ENCODE peak calls at places on chromosome 16, in ten cellular contexts. M, O, C, E, D, S, J, K, N and F are unnamed samples.

GRCh38 chr16:59324462-59324861 is 590.3 kb upstream of the GOT2 start:
- DNase-seq in M (no peak), O (no peak), C (no peak), E (no peak), D (no peak), S (no peak), J (no peak), K (no peak), N (no peak), F (no peak)

GRCh38 chr16:82761236-82761635 is 134.5 kb downstream of the CDH13 start:
- DNase-seq in M (peak; percentile 60), O (no peak), C (no peak), E (no peak), D (peak; percentile 45), S (peak; percentile 84), J (no peak), K (no peak), N (no peak), F (peak; percentile 75)

GRCh38 chr16:60346256-60346655 is 1612.1 kb upstream of the GOT2 start:
- DNase-seq in M (no peak), O (no peak), C (no peak), E (no peak), D (no peak), S (no peak), J (no peak), K (no peak), N (no peak), F (no peak)

GRCh38 chr16:2243031-2243528 is 6.8 kb downstream of the DNASE1L2 start:
- DNase-seq in M (no peak), O (no peak), C (no peak), E (no peak), D (no peak), S (no peak), J (no peak), K (no peak), N (no peak), F (no peak)

GRCh38 chr16:1535391-1536291 is 2.2 kb downstream of the TMEM204 start:
- DNase-seq in M (no peak), O (no peak), C (no peak), E (no peak), D (no peak), S (peak; percentile 24), J (no peak), K (no peak), N (no peak), F (no peak)

GRCh38 chr16:56041556-56042140 is 149.6 kb upstream of the GNAO1 start:
- DNase-seq in M (no peak), O (peak; percentile 12), C (peak; percentile 45), E (peak; percentile 2), D (no peak), S (peak; percentile 1), J (peak; percentile 31), K (no peak), N (no peak), F (peak; percentile 1)

GRCh38 chr16:3669067-3669466 is 14.6 kb downstream of the DNASE1 start:
- DNase-seq in M (no peak), O (no peak), C (no peak), E (no peak), D (no peak), S (no peak), J (no peak), K (no peak), N (no peak), F (no peak)

GRCh38 chr16:27113341-27113841 is 46.7 kb downstream of the C16orf82 start:
- DNase-seq in M (no peak), O (no peak), C (no peak), E (no peak), D (no peak), S (no peak), J (no peak), K (no peak), N (no peak), F (no peak)

GRCh38 chr16:83046664-83047063 is 419.9 kb downstream of the CDH13 start:
- DNase-seq in M (no peak), O (no peak), C (no peak), E (no peak), D (no peak), S (no peak), J (no peak), K (no peak), N (no peak), F (peak; percentile 12)

GRCh38 chr16:3119701-3120408 is 7.5 kb downstream of the ZNF205 start:
- DNase-seq in M (no peak), O (no peak), C (no peak), E (no peak), D (no peak), S (no peak), J (no peak), K (no peak), N (no peak), F (no peak)

GRCh38 chr16:74291577-74292208 is 4.9 kb upstream of the PSMD7 start:
- DNase-seq in M (no peak), O (no peak), C (no peak), E (no peak), D (no peak), S (no peak), J (no peak), K (no peak), N (no peak), F (no peak)

GRCh38 chr16:67562526-67562917 is at the start of gene CTCF:
- DNase-seq in M (peak; percentile 92), O (peak; percentile 81), C (no peak), E (peak; percentile 78), D (peak; percentile 39), S (peak; percentile 96), J (peak; percentile 48), K (peak; percentile 82), N (no peak), F (peak; percentile 47)

GRCh38 chr16:86072328-86073102 is 173.6 kb downstream of the IRF8 start:
- DNase-seq in M (peak; percentile 86), O (peak; percentile 14), C (no peak), E (no peak), D (peak; percentile 68), S (peak; percentile 79), J (peak; percentile 29), K (peak; percentile 12), N (no peak), F (peak; percentile 46)

GRCh38 chr16:1077877-1078578 is 5.5 kb downstream of the SSTR5 start:
- DNase-seq in M (no peak), O (no peak), C (no peak), E (no peak), D (no peak), S (no peak), J (no peak), K (no peak), N (no peak), F (no peak)

GRCh38 chr16:67391424-67392300 is 1.6 kb downstream of the TPPP3 start:
- DNase-seq in M (peak; percentile 40), O (no peak), C (no peak), E (no peak), D (no peak), S (peak; percentile 49), J (no peak), K (peak; percentile 84), N (no peak), F (no peak)

GRCh38 chr16:10040136-10041080 is 141.8 kb downstream of the GRIN2A start:
- DNase-seq in M (no peak), O (no peak), C (no peak), E (no peak), D (no peak), S (no peak), J (no peak), K (no peak), N (no peak), F (no peak)

GRCh38 chr16:82181456-82182185 is 11.6 kb upstream of the MPHOSPH6 start:
- DNase-seq in M (no peak), O (no peak), C (no peak), E (no peak), D (no peak), S (no peak), J (peak; percentile 51), K (no peak), N (no peak), F (no peak)

GRCh38 chr16:30010817-30011504 is at the start of gene DOC2A:
- DNase-seq in M (no peak), O (peak; percentile 35), C (no peak), E (no peak), D (no peak), S (peak; percentile 43), J (peak; percentile 42), K (no peak), N (no peak), F (no peak)

GRCh38 chr16:852451-853185 is 52.1 kb upstream of the GNG13 start:
- DNase-seq in M (no peak), O (no peak), C (no peak), E (no peak), D (no peak), S (no peak), J (no peak), K (no peak), N (no peak), F (no peak)